ENCODE peak calls at places on chromosomes 4 and X, in five cellular contexts. One of them, this sample, is unnamed.

GRCh38 chr4:8818063-8818881 is 53.4 kb downstream of the HMX1 start:
- DNase-seq in HCT116: no peak
- DNase-seq in right cardiac atrium: no peak
- DNase-seq in RWPE1: no peak
- DNase-seq in CD4-positive, alpha-beta T cell: no peak
- DNase-seq in this sample: peak; percentile 13

GRCh38 chr4:16027114-16027513 is 56.7 kb downstream of the PROM1 start:
- DNase-seq in HCT116: no peak
- DNase-seq in right cardiac atrium: no peak
- DNase-seq in RWPE1: no peak
- DNase-seq in CD4-positive, alpha-beta T cell: no peak
- DNase-seq in this sample: no peak

GRCh38 chr4:82419451-82419850 is 10.8 kb downstream of the HNRNPDL start:
- DNase-seq in HCT116: no peak
- DNase-seq in right cardiac atrium: no peak
- DNase-seq in RWPE1: no peak
- DNase-seq in CD4-positive, alpha-beta T cell: no peak
- DNase-seq in this sample: no peak

GRCh38 chr4:177442623-177443155 is 452 bp upstream of the AGA start:
- DNase-seq in HCT116: no peak
- DNase-seq in right cardiac atrium: no peak
- DNase-seq in RWPE1: no peak
- DNase-seq in CD4-positive, alpha-beta T cell: no peak
- DNase-seq in this sample: no peak

GRCh38 chr4:32884198-32884597 is 2164.0 kb downstream of the PCDH7 start:
- DNase-seq in HCT116: no peak
- DNase-seq in right cardiac atrium: no peak
- DNase-seq in RWPE1: no peak
- DNase-seq in CD4-positive, alpha-beta T cell: no peak
- DNase-seq in this sample: no peak

GRCh38 chr4:3360741-3361140 is 67.9 kb downstream of the RGS12 start:
- DNase-seq in HCT116: no peak
- DNase-seq in right cardiac atrium: no peak
- DNase-seq in RWPE1: no peak
- DNase-seq in CD4-positive, alpha-beta T cell: no peak
- DNase-seq in this sample: no peak

GRCh38 chr4:85005865-85006377 is 39.4 kb upstream of the WDFY3 start:
- DNase-seq in HCT116: no peak
- DNase-seq in right cardiac atrium: no peak
- DNase-seq in RWPE1: peak; percentile 60
- DNase-seq in CD4-positive, alpha-beta T cell: no peak
- DNase-seq in this sample: no peak

GRCh38 chr4:1202526-1203378 is 30.4 kb upstream of the SPON2 start:
- DNase-seq in HCT116: no peak
- DNase-seq in right cardiac atrium: peak; percentile 39
- DNase-seq in RWPE1: no peak
- DNase-seq in CD4-positive, alpha-beta T cell: no peak
- DNase-seq in this sample: no peak

GRCh38 chrX:99653352-99653751 is 756.7 kb downstream of the PCDH19 start:
- DNase-seq in HCT116: no peak
- DNase-seq in right cardiac atrium: no peak
- DNase-seq in RWPE1: no peak
- DNase-seq in CD4-positive, alpha-beta T cell: no peak
- DNase-seq in this sample: no peak

GRCh38 chr4:110475881-110476818 is at the start of gene ENPEP:
- DNase-seq in HCT116: no peak
- DNase-seq in right cardiac atrium: peak; percentile 76
- DNase-seq in RWPE1: no peak
- DNase-seq in CD4-positive, alpha-beta T cell: no peak
- DNase-seq in this sample: no peak

GRCh38 chr4:150960818-150961217 is 54.3 kb downstream of the LRBA start:
- DNase-seq in HCT116: no peak
- DNase-seq in right cardiac atrium: peak; percentile 44
- DNase-seq in RWPE1: no peak
- DNase-seq in CD4-positive, alpha-beta T cell: peak; percentile 11
- DNase-seq in this sample: peak; percentile 16

GRCh38 chrX:134764202-134764785 is 106.0 kb upstream of the PLAC1 start:
- DNase-seq in HCT116: peak; percentile 57
- DNase-seq in right cardiac atrium: no peak
- DNase-seq in RWPE1: peak; percentile 86
- DNase-seq in CD4-positive, alpha-beta T cell: no peak
- DNase-seq in this sample: peak; percentile 18

GRCh38 chr4:137536789-137537561 is 4.7 kb upstream of the PCDH18 start:
- DNase-seq in HCT116: no peak
- DNase-seq in right cardiac atrium: no peak
- DNase-seq in RWPE1: no peak
- DNase-seq in CD4-positive, alpha-beta T cell: no peak
- DNase-seq in this sample: no peak

DNA sequence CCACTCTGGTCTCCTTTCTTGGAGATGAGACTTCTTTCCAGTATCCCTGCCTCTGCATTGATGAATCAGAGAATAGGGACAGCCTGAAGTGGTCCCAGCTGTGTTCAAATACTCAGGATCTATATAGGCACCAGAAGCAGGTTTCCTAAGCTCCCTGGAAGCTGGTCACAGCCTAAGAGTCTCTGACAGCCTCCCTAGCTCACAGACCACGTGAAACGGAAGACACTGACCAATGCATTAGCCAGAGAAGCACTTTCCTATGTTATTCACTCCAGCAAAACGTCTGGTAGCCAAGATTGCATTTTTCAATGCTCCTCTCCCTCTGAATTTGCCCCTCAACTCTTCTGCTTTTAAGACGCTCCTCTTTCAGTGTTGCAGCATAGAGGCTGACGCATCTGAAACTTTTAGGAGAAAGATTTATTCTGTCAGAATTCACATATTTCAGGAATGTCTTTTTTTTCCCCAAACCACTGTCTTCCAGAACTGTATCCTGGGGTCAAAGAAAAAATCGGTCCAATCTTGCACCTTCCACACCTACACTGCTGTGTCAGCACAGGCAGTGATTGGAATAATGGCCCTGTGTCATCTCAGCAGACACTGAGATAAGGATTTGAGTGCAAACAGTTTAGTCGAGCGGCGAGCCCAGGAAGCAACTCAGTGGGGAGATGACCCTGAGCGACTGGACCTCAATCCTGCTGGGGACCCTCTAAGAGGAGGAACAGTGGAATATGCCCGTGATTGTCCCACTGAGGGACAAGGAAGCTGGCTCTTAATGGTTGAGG is 109.4 kb downstream of the SMIM20 start:
- DNase-seq in HCT116: no peak
- DNase-seq in right cardiac atrium: no peak
- DNase-seq in RWPE1: no peak
- DNase-seq in CD4-positive, alpha-beta T cell: no peak
- DNase-seq in this sample: no peak
- H3K27ac ChIP-seq in HCT116: no peak overlapping the region
- H3K27ac ChIP-seq in right cardiac atrium: no peak overlapping the region
- H3K27ac ChIP-seq in RWPE1: no peak overlapping the region
- H3K27ac ChIP-seq in CD4-positive, alpha-beta T cell: no peak overlapping the region
- H3K27ac ChIP-seq in this sample: no peak overlapping the region

GRCh38 chr4:80257851-80258250 is 8.6 kb upstream of the FGF5 start:
- DNase-seq in HCT116: no peak
- DNase-seq in right cardiac atrium: no peak
- DNase-seq in RWPE1: no peak
- DNase-seq in CD4-positive, alpha-beta T cell: no peak
- DNase-seq in this sample: no peak
- H3K27ac ChIP-seq in HCT116: no peak overlapping the region
- H3K27ac ChIP-seq in right cardiac atrium: no peak overlapping the region
- H3K27ac ChIP-seq in RWPE1: no peak overlapping the region
- H3K27ac ChIP-seq in CD4-positive, alpha-beta T cell: no peak overlapping the region
- H3K27ac ChIP-seq in this sample: no peak overlapping the region

DNA sequence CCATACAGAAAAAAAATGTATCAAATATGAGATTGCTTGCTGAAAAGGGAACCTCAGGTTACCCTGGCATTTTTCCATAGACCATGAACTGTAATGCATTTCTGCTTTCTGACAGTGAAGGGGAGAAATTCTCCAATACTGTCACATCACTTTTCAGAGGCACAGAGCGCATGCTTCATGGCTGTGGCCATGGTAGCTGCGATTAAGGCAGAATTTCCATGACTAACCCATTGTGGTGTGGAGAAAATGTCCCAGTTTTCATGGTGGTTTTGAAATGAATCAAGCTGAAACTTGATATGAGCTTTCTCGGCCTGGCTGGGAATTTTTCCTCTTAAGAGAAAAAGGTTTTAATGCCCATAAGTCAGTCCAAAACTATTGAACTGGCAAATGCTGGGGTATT is 39.5 kb upstream of the MAP3K15 start:
- DNase-seq in HCT116: no peak
- DNase-seq in right cardiac atrium: no peak
- DNase-seq in RWPE1: no peak
- DNase-seq in CD4-positive, alpha-beta T cell: no peak
- DNase-seq in this sample: no peak
- H3K27ac ChIP-seq in HCT116: no peak overlapping the region
- H3K27ac ChIP-seq in right cardiac atrium: no peak overlapping the region
- H3K27ac ChIP-seq in RWPE1: no peak overlapping the region
- H3K27ac ChIP-seq in CD4-positive, alpha-beta T cell: no peak overlapping the region
- H3K27ac ChIP-seq in this sample: no peak overlapping the region

DNA sequence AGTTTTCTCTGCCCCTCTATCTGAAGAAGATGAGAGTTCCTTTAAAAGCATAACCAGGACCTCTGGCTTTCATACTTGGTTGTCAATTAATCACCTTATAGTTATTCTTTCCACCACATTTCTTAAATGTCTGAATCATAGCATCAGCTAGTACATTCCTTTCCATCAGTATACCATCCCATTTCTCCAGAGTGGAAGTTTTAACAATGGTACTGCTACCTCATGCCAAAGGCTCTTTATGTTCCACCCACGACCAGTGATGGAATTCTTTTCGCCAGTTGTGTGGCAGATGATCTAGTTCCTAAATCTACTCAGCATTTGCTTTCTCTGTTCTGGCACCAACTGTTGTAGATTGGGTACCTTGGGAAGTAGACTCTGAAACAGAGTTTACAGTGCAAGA is 379.8 kb downstream of the ZNF674 start:
- DNase-seq in HCT116: no peak
- DNase-seq in right cardiac atrium: no peak
- DNase-seq in RWPE1: peak; percentile 42
- DNase-seq in CD4-positive, alpha-beta T cell: no peak
- DNase-seq in this sample: no peak
- H3K27ac ChIP-seq in HCT116: no peak overlapping the region
- H3K27ac ChIP-seq in right cardiac atrium: no peak overlapping the region
- H3K27ac ChIP-seq in RWPE1: no peak overlapping the region
- H3K27ac ChIP-seq in CD4-positive, alpha-beta T cell: no peak overlapping the region
- H3K27ac ChIP-seq in this sample: no peak overlapping the region

DNA sequence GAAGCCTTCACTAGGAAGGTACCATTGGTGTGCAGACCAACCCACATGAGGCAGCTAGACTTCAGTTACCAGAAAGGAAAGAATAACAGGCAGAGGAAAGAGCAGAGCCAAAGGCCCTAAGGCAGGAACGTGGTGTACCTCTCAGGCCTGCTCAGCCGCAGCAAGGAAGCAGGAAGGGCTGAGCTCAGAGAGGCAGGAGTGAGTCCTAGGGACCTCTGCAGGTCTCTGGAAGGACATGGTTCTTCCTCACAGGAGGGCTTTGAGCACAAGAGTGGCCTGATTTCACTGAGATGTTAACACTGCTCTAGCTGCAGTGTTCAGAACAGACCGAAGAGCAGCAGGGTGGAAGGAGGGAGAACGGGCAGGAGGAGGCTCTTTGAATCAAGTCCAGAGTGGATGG is 124.6 kb downstream of the DCHS2 start:
- DNase-seq in HCT116: no peak
- DNase-seq in right cardiac atrium: no peak
- DNase-seq in RWPE1: no peak
- DNase-seq in CD4-positive, alpha-beta T cell: no peak
- DNase-seq in this sample: no peak
- H3K27ac ChIP-seq in HCT116: no peak overlapping the region
- H3K27ac ChIP-seq in right cardiac atrium: no peak overlapping the region
- H3K27ac ChIP-seq in RWPE1: no peak overlapping the region
- H3K27ac ChIP-seq in CD4-positive, alpha-beta T cell: no peak overlapping the region
- H3K27ac ChIP-seq in this sample: no peak overlapping the region

This sample was measured in neural progenitor cell.